ENCODE peak calls at places on chromosome 5, in five cellular contexts. V is fibroblast of lung, E is myocyte, R is substantia nigra, O is NCI-H1694 treated with DMSO at 0.1 percent for 48 hours. P is an unnamed sample.

GRCh38 chr5:23450187-23450586 is 57.2 kb upstream of the PRDM9 start:
- DNase-seq in V (no peak), E (no peak), R (no peak), O (no peak), P (no peak)

GRCh38 chr5:135488727-135489465 is 36.7 kb upstream of the TIFAB start:
- DNase-seq in V (peak; percentile 79), E (peak; percentile 63), R (peak; percentile 67), O (peak; percentile 74), P (no peak)

GRCh38 chr5:82641362-82641988 is 363.3 kb upstream of the RPS23 start:
- DNase-seq in V (peak; percentile 82), E (peak; percentile 87), R (peak; percentile 76), O (peak; percentile 85), P (no peak)

GRCh38 chr5:94360382-94360781 is 258.0 kb downstream of the KIAA0825 start:
- DNase-seq in V (no peak), E (no peak), R (no peak), O (no peak), P (no peak)

GRCh38 chr5:137205237-137205636 is 293.9 kb downstream of the SPOCK1 start:
- DNase-seq in V (peak; percentile 48), E (no peak), R (no peak), O (no peak), P (no peak)

GRCh38 chr5:108387756-108388155 is 5.9 kb upstream of the FBXL17 start:
- DNase-seq in V (no peak), E (no peak), R (peak; percentile 3), O (no peak), P (no peak)

GRCh38 chr5:151451626-151452520 is 4.5 kb downstream of the SLC36A1 start:
- DNase-seq in V (peak; percentile 58), E (no peak), R (no peak), O (no peak), P (no peak)

GRCh38 chr5:74766348-74766886 is 500 bp downstream of the GFM2 start:
- DNase-seq in V (peak; percentile 73), E (peak; percentile 64), R (no peak), O (peak; percentile 35), P (no peak)

GRCh38 chr5:38615042-38615441 is 58.6 kb upstream of the LIFR start:
- DNase-seq in V (no peak), E (no peak), R (no peak), O (no peak), P (no peak)

GRCh38 chr5:1526151-1526631 is 2.4 kb upstream of the LPCAT1 start:
- DNase-seq in V (no peak), E (no peak), R (no peak), O (no peak), P (peak; percentile 13)

GRCh38 chr5:140631831-140632365 is 1.1 kb downstream of the CD14 start:
- DNase-seq in V (no peak), E (peak; percentile 4), R (no peak), O (peak; percentile 2), P (no peak)

GRCh38 chr5:3110371-3110770 is 358.9 kb upstream of the IRX2 start:
- DNase-seq in V (no peak), E (no peak), R (no peak), O (no peak), P (no peak)

GRCh38 chr5:154970759-154971158 is 29.9 kb downstream of the MRPL22 start:
- DNase-seq in V (peak; percentile 51), E (no peak), R (no peak), O (no peak), P (no peak)

GRCh38 chr5:160165137-160166068 is 46.2 kb upstream of the PWWP2A start:
- DNase-seq in V (peak; percentile 99), E (peak; percentile 99), R (peak; percentile 87), O (peak; percentile 68), P (peak; percentile 37)

GRCh38 chr5:141437208-141437607 is 6.9 kb downstream of the PCDHGA12 start:
- DNase-seq in V (peak; percentile 27), E (no peak), R (no peak), O (no peak), P (no peak)

GRCh38 chr5:78242001-78242400 is 52.5 kb downstream of the AP3B1 start:
- DNase-seq in V (no peak), E (peak; percentile 26), R (no peak), O (no peak), P (no peak)

GRCh38 chr5:95986937-95987520 is 25.4 kb upstream of the ELL2 start:
- DNase-seq in V (no peak), E (no peak), R (no peak), O (no peak), P (no peak)

GRCh38 chr5:139108056-139108811 is 89.9 kb downstream of the SIL1 start:
- DNase-seq in V (peak; percentile 69), E (no peak), R (no peak), O (no peak), P (no peak)

GRCh38 chr5:127298623-127299022 is 8.0 kb downstream of the MEGF10 start:
- DNase-seq in V (no peak), E (no peak), R (peak; percentile 84), O (no peak), P (no peak)

GRCh38 chr5:75510836-75511434 is 494 bp downstream of the CERT1 start:
- DNase-seq in V (no peak), E (peak; percentile 53), R (peak; percentile 52), O (no peak), P (peak; percentile 54)

GRCh38 chr5:86008704-86009103 is 609.0 kb upstream of the COX7C start:
- DNase-seq in V (no peak), E (no peak), R (no peak), O (no peak), P (no peak)

GRCh38 chr5:131977212-131977604 is 31.7 kb upstream of the MEIKIN start:
- DNase-seq in V (no peak), E (no peak), R (peak; percentile 23), O (no peak), P (peak; percentile 17)

GRCh38 chr5:43007911-43008368 is 32.2 kb downstream of the ANXA2R start:
- DNase-seq in V (peak; percentile 84), E (peak; percentile 92), R (peak; percentile 35), O (peak; percentile 89), P (peak; percentile 85)

GRCh38 chr5:146007270-146007669 is 70.9 kb downstream of the SH3RF2 start:
- DNase-seq in V (peak; percentile 50), E (peak; percentile 39), R (no peak), O (no peak), P (no peak)

GRCh38 chr5:91787718-91788117 is 404.6 kb upstream of the ARRDC3 start:
- DNase-seq in V (peak; percentile 66), E (peak; percentile 25), R (no peak), O (no peak), P (no peak)

GRCh38 chr5:39486361-39486760 is 61.6 kb upstream of the DAB2 start:
- DNase-seq in V (no peak), E (no peak), R (no peak), O (no peak), P (no peak)

GRCh38 chr5:37722236-37723146 is 117.3 kb downstream of the GDNF start:
- DNase-seq in V (peak; percentile 99), E (peak; percentile 68), R (no peak), O (no peak), P (no peak)

GRCh38 chr5:14208071-14209021 is 65.2 kb downstream of the TRIO start:
- DNase-seq in V (peak; percentile 93), E (peak; percentile 66), R (no peak), O (no peak), P (no peak)

GRCh38 chr5:10653033-10653432 is 89.2 kb downstream of the ANKRD33B start:
- DNase-seq in V (peak; percentile 40), E (peak; percentile 76), R (no peak), O (no peak), P (no peak)

GRCh38 chr5:150587016-150587415 is 53.4 kb upstream of the SYNPO start:
- DNase-seq in V (no peak), E (no peak), R (no peak), O (no peak), P (no peak)

GRCh38 chr5:14240366-14240765 is 97.2 kb downstream of the TRIO start:
- DNase-seq in V (peak; percentile 54), E (peak; percentile 74), R (no peak), O (peak; percentile 61), P (no peak)

GRCh38 chr5:142644640-142645361 is 41.1 kb downstream of the FGF1 start:
- DNase-seq in V (peak; percentile 100), E (peak; percentile 93), R (peak; percentile 13), O (no peak), P (no peak)

GRCh38 chr5:148746826-148747535 is 79.4 kb upstream of the ADRB2 start:
- DNase-seq in V (peak; percentile 47), E (no peak), R (no peak), O (no peak), P (no peak)

GRCh38 chr5:12323637-12324229 is 419.5 kb upstream of the CTNND2 start:
- DNase-seq in V (no peak), E (no peak), R (no peak), O (no peak), P (no peak)